ENCODE peak calls at places on chromosomes 5 and 9, in six cellular contexts. R is AG09309, A is LNCaP clone FGC, J is IMR-90, V is cardiac fibroblast, Z is heart left ventricle. M is an unnamed sample.

GRCh38 chr5:147391781-147392180 is 118.1 kb downstream of the DPYSL3 start:
- DNase-seq in J (peak; percentile 84), V (peak; percentile 93), Z (no peak), R (peak; percentile 62), A (peak; percentile 10), M (peak; percentile 44)

GRCh38 chr9:444528-444927 is 229.9 kb downstream of the DOCK8 start:
- DNase-seq in A (no peak), V (no peak), R (no peak), Z (no peak), J (no peak), M (no peak)

GRCh38 chr9:36867672-36868471 is 166.2 kb downstream of the PAX5 start:
- DNase-seq in V (no peak), J (no peak), Z (no peak), R (no peak), A (no peak), M (no peak)

GRCh38 chr5:42059778-42060464 is 134.8 kb downstream of the FBXO4 start:
- DNase-seq in V (no peak), A (no peak), Z (no peak), R (no peak), J (no peak), M (no peak)

GRCh38 chr5:100444961-100445360 is 90.2 kb upstream of the FAM174A start:
- DNase-seq in V (peak; percentile 13), R (no peak), J (peak; percentile 23), A (no peak), Z (no peak), M (no peak)

GRCh38 chr5:156589859-156590216 is 260.3 kb upstream of the PPP1R2B start:
- DNase-seq in R (no peak), A (no peak), V (no peak), J (no peak), Z (no peak), M (no peak)

GRCh38 chr9:135339378-135339973 is 140.1 kb upstream of the PPP1R26 start:
- DNase-seq in A (no peak), V (no peak), Z (no peak), R (no peak), J (no peak), M (no peak)

GRCh38 chr9:132994410-132995120 is 16.1 kb downstream of the GFI1B start:
- DNase-seq in Z (no peak), J (peak; percentile 57), A (no peak), R (no peak), V (peak; percentile 60), M (no peak)

GRCh38 chr9:116539549-116539948 is 147.6 kb upstream of the TRIM32 start:
- DNase-seq in J (no peak), V (no peak), R (no peak), Z (no peak), A (no peak), M (no peak)

GRCh38 chr5:63916786-63917185 is 45.5 kb downstream of the HTR1A start:
- DNase-seq in Z (no peak), R (no peak), A (no peak), V (peak; percentile 19), J (no peak), M (no peak)

GRCh38 chr9:112754578-112754977 is 4.0 kb downstream of the SNX30 start:
- DNase-seq in V (peak; percentile 58), J (peak; percentile 71), R (no peak), A (no peak), Z (no peak), M (peak; percentile 45)

GRCh38 chr9:82934949-82935348 is 128.0 kb downstream of the RASEF start:
- DNase-seq in R (no peak), A (peak; percentile 18), Z (no peak), J (peak; percentile 49), V (peak; percentile 88), M (peak; percentile 27)

GRCh38 chr9:134656334-134657034 is 14.9 kb downstream of the COL5A1 start:
- DNase-seq in R (no peak), A (no peak), J (no peak), Z (peak; percentile 2), V (no peak), M (no peak)

GRCh38 chr9:27198175-27198574 is 89.2 kb downstream of the TEK start:
- DNase-seq in A (no peak), V (peak; percentile 39), J (peak; percentile 38), R (no peak), Z (no peak), M (no peak)
- TF ChIP-seq CTCF in A (peak; percentile 46), V (no peak), J (no peak), R (peak; percentile 8), Z (no peak), M (no peak)

DNA sequence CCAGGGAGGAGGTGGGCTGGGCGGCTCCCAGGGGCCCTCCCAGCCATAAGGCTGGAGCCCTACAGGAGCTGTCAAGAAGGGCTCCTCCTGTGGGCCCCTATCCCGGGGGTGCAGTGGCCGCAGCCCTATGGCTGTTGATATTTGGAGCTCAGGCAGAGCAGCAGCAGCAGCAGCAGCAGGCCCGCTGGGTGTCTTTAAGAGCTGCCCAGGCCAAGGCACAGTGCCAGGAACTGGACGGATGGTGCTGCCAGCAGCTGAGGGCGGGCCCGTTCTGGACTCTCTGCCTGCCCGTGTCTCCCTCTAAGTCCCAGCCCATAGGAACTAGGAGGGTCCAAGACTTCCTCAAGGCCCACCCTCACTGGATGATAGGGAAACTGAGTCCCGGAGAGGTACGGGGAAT is 3.6 kb downstream of the AK1 start:
- DNase-seq in J (no peak), A (peak; percentile 51), V (no peak), Z (peak; percentile 84), R (no peak), M (no peak)
- H3K4me3 ChIP-seq in J (no peak overlapping the region), A (no peak overlapping the region), V (no peak overlapping the region), Z (peak overlapping the region; percentile 73), R (no peak overlapping the region), M (no peak overlapping the region)

GRCh38 chr9:12884736-12885395 is 110.0 kb downstream of the LURAP1L start:
- DNase-seq in J (peak; percentile 88), R (peak; percentile 58), Z (no peak), A (no peak), V (peak; percentile 95), M (no peak)
- TF ChIP-seq CTCF in J (peak; percentile 79), R (peak; percentile 70), Z (peak; percentile 46), A (peak; percentile 71), V (peak; percentile 63), M (peak; percentile 41)

GRCh38 chr5:1227669-1228068 is 2.5 kb downstream of the SLC6A18 start:
- DNase-seq in R (no peak), Z (no peak), J (peak; percentile 5), A (peak; percentile 92), V (no peak), M (no peak)
- H3K4me3 ChIP-seq in R (no peak overlapping the region), Z (no peak overlapping the region), J (no peak overlapping the region), A (no peak overlapping the region), V (no peak overlapping the region), M (no peak overlapping the region)

GRCh38 chr5:133347039-133347438 is 265.3 kb downstream of the FSTL4 start:
- DNase-seq in J (no peak), Z (no peak), R (no peak), V (no peak), A (no peak), M (no peak)
- TF ChIP-seq CTCF in J (no peak), Z (no peak), R (no peak), V (no peak), A (peak; percentile 43), M (peak; percentile 6)

GRCh38 chr5:169301386-169301930 is 519 bp upstream of the SLIT3 start:
- DNase-seq in R (no peak), J (no peak), V (no peak), A (no peak), Z (no peak), M (no peak)
- H3K4me3 ChIP-seq in R (peak overlapping the region; percentile 77), J (no peak overlapping the region), V (peak overlapping the region; percentile 36), A (no peak overlapping the region), Z (peak overlapping the region; percentile 64), M (peak overlapping the region; percentile 50)

GRCh38 chr9:68416891-68417570 is 60.6 kb downstream of the PGM5 start:
- DNase-seq in R (no peak), A (no peak), V (no peak), Z (no peak), J (no peak), M (no peak)
- TF ChIP-seq CTCF in R (peak; percentile 27), A (no peak), V (no peak), Z (peak; percentile 24), J (peak; percentile 10), M (peak; percentile 27)